ENCODE peak calls at places on chromosome 15, in six cellular contexts. Q, P, B, F, A and X are unnamed samples.
A peak's percentile ranks its signal among the peaks of the same experiment; 100 is the strongest.

GRCh38 chr15:76979996-76980520 is 14.9 kb upstream of the PSTPIP1 start:
- DNase-seq in F (no peak), A (no peak), B (no peak), Q (no peak), P (no peak), X (no peak)

GRCh38 chr15:46059921-46060565 is 425.2 kb downstream of the SQOR start:
- DNase-seq in A (no peak), B (no peak), P (no peak), Q (no peak), F (no peak), X (no peak)

GRCh38 chr15:101489633-101490407 is at the start of gene PCSK6:
- DNase-seq in F (peak; percentile 80), B (peak; percentile 66), A (peak; percentile 31), P (peak; percentile 22), Q (no peak), X (no peak)

GRCh38 chr15:48976444-48977088 is 12.8 kb upstream of the SHC4 start:
- DNase-seq in A (no peak), F (no peak), P (no peak), B (no peak), Q (no peak), X (no peak)

GRCh38 chr15:80418892-80419537 is 14.8 kb downstream of the ARNT2 start:
- DNase-seq in Q (no peak), P (peak; percentile 65), B (peak; percentile 49), A (peak; percentile 41), F (no peak), X (no peak)

GRCh38 chr15:100665570-100665969 is 63.2 kb downstream of the ASB7 start:
- DNase-seq in P (no peak), B (no peak), F (no peak), A (no peak), Q (no peak), X (no peak)

GRCh38 chr15:57286446-57287127 is 89.7 kb upstream of the CGNL1 start:
- DNase-seq in B (no peak), A (no peak), P (no peak), F (no peak), Q (no peak), X (no peak)

GRCh38 chr15:70197945-70198361 is 100.2 kb upstream of the TLE3 start:
- DNase-seq in P (no peak), F (no peak), Q (no peak), B (no peak), A (no peak), X (no peak)

GRCh38 chr15:42102646-42103235 is 8.4 kb upstream of the PLA2G4D start:
- DNase-seq in Q (no peak), F (no peak), A (no peak), B (no peak), P (peak; percentile 54), X (peak; percentile 73)

GRCh38 chr15:57741089-57741488 is 34.6 kb downstream of the POLR2M start:
- DNase-seq in A (no peak), Q (no peak), P (no peak), B (no peak), F (no peak), X (no peak)

GRCh38 chr15:81895723-81896122 is 150.1 kb downstream of the MEX3B start:
- DNase-seq in A (no peak), P (no peak), Q (no peak), B (no peak), F (no peak), X (no peak)